ENCODE peak calls at places on chromosomes 4 and X, in six cellular contexts. One of them, this sample, is unnamed.

GRCh38 chrX:110401142-110401541 is 42.5 kb downstream of the RTL9 start:
- DNase-seq in tibial nerve: no peak
- DNase-seq in GM12891: no peak
- DNase-seq in breast epithelium: no peak
- DNase-seq in thyroid gland: no peak
- DNase-seq in HepG2: no peak
- DNase-seq in this sample: no peak

GRCh38 chrX:107619836-107620235 is 8.5 kb upstream of the PRPS1 start:
- DNase-seq in tibial nerve: no peak
- DNase-seq in GM12891: no peak
- DNase-seq in breast epithelium: no peak
- DNase-seq in thyroid gland: no peak
- DNase-seq in HepG2: peak
- DNase-seq in this sample: no peak

GRCh38 chr4:176499518-176499917 is 179.8 kb downstream of the SPCS3 start:
- DNase-seq in tibial nerve: no peak
- DNase-seq in GM12891: no peak
- DNase-seq in breast epithelium: no peak
- DNase-seq in thyroid gland: no peak
- DNase-seq in HepG2: no peak
- DNase-seq in this sample: peak

GRCh38 chrX:95884196-95884595 is 800.4 kb upstream of the DIAPH2 start:
- DNase-seq in tibial nerve: no peak
- DNase-seq in GM12891: no peak
- DNase-seq in breast epithelium: no peak
- DNase-seq in thyroid gland: no peak
- DNase-seq in HepG2: no peak
- DNase-seq in this sample: no peak

GRCh38 chrX:150765237-150765636 is 72.0 kb downstream of the MTMR1 start:
- DNase-seq in tibial nerve: no peak
- DNase-seq in GM12891: no peak
- DNase-seq in breast epithelium: no peak
- DNase-seq in thyroid gland: no peak
- DNase-seq in HepG2: no peak
- DNase-seq in this sample: no peak

GRCh38 chr4:145044341-145044740 is 53.7 kb downstream of the ANAPC10 start:
- DNase-seq in tibial nerve: no peak
- DNase-seq in GM12891: no peak
- DNase-seq in breast epithelium: no peak
- DNase-seq in thyroid gland: no peak
- DNase-seq in HepG2: no peak
- DNase-seq in this sample: no peak

GRCh38 chr4:36316544-36317082 is 35.2 kb downstream of the DTHD1 start:
- DNase-seq in tibial nerve: no peak
- DNase-seq in GM12891: no peak
- DNase-seq in breast epithelium: no peak
- DNase-seq in thyroid gland: no peak
- DNase-seq in HepG2: no peak
- DNase-seq in this sample: peak

GRCh38 chr4:182288534-182288933 is 45.3 kb downstream of the TENM3 start:
- DNase-seq in tibial nerve: no peak
- DNase-seq in GM12891: no peak
- DNase-seq in breast epithelium: no peak
- DNase-seq in thyroid gland: no peak
- DNase-seq in HepG2: no peak
- DNase-seq in this sample: no peak

GRCh38 chr4:154009191-154009590 is 220.3 kb upstream of the SFRP2 start:
- DNase-seq in tibial nerve: no peak
- DNase-seq in GM12891: no peak
- DNase-seq in breast epithelium: no peak
- DNase-seq in thyroid gland: no peak
- DNase-seq in HepG2: no peak
- DNase-seq in this sample: no peak

GRCh38 chrX:123138473-123138872 is 45.6 kb upstream of the GRIA3 start:
- DNase-seq in tibial nerve: no peak
- DNase-seq in GM12891: no peak
- DNase-seq in breast epithelium: no peak
- DNase-seq in thyroid gland: no peak
- DNase-seq in HepG2: no peak
- DNase-seq in this sample: no peak

GRCh38 chr4:53714377-53715140 is 123.3 kb upstream of the LNX1 start:
- DNase-seq in tibial nerve: no peak
- DNase-seq in GM12891: no peak
- DNase-seq in breast epithelium: no peak
- DNase-seq in thyroid gland: no peak
- DNase-seq in HepG2: no peak
- DNase-seq in this sample: no peak

GRCh38 chr4:47217291-47217690 is 185.9 kb downstream of the GABRB1 start:
- DNase-seq in tibial nerve: no peak
- DNase-seq in GM12891: no peak
- DNase-seq in breast epithelium: no peak
- DNase-seq in thyroid gland: no peak
- DNase-seq in HepG2: no peak
- DNase-seq in this sample: no peak

GRCh38 chr4:88230953-88231835 is 53.2 kb downstream of the PPM1K start:
- DNase-seq in tibial nerve: no peak
- DNase-seq in GM12891: no peak
- DNase-seq in breast epithelium: no peak
- DNase-seq in thyroid gland: no peak
- DNase-seq in HepG2: no peak
- DNase-seq in this sample: no peak

GRCh38 chr4:38099908-38100407 is 139.8 kb downstream of the PTTG2 start:
- DNase-seq in tibial nerve: no peak
- DNase-seq in GM12891: no peak
- DNase-seq in breast epithelium: no peak
- DNase-seq in thyroid gland: no peak
- DNase-seq in HepG2: no peak
- DNase-seq in this sample: no peak

GRCh38 chrX:78124304-78124703 is 15.1 kb downstream of the TAF9B start:
- DNase-seq in tibial nerve: no peak
- DNase-seq in GM12891: no peak
- DNase-seq in breast epithelium: no peak
- DNase-seq in thyroid gland: no peak
- DNase-seq in HepG2: no peak
- DNase-seq in this sample: no peak

GRCh38 chr4:39706334-39706733 is 8.4 kb downstream of the UBE2K start:
- DNase-seq in tibial nerve: no peak
- DNase-seq in GM12891: no peak
- DNase-seq in breast epithelium: no peak
- DNase-seq in thyroid gland: peak
- DNase-seq in HepG2: peak
- DNase-seq in this sample: no peak

GRCh38 chrX:134460005-134460860 is at the start of gene HPRT1:
- DNase-seq in tibial nerve: peak
- DNase-seq in GM12891: peak
- DNase-seq in breast epithelium: peak
- DNase-seq in thyroid gland: peak
- DNase-seq in HepG2: peak
- DNase-seq in this sample: peak

GRCh38 chr4:55398966-55399365 is 3.2 kb downstream of the TMEM165 start:
- DNase-seq in tibial nerve: no peak
- DNase-seq in GM12891: no peak
- DNase-seq in breast epithelium: no peak
- DNase-seq in thyroid gland: no peak
- DNase-seq in HepG2: peak
- DNase-seq in this sample: no peak

GRCh38 chr4:52914051-52914605 is 52.0 kb downstream of the RASL11B start:
- DNase-seq in tibial nerve: no peak
- DNase-seq in GM12891: no peak
- DNase-seq in breast epithelium: no peak
- DNase-seq in thyroid gland: no peak
- DNase-seq in HepG2: peak
- DNase-seq in this sample: no peak

GRCh38 chrX:150355898-150356297 is 7.2 kb upstream of the MAMLD1 start:
- DNase-seq in tibial nerve: no peak
- DNase-seq in GM12891: no peak
- DNase-seq in breast epithelium: no peak
- DNase-seq in thyroid gland: no peak
- DNase-seq in HepG2: no peak
- DNase-seq in this sample: no peak

GRCh38 chr4:8649631-8650261 is 57.2 kb downstream of the CPZ start:
- DNase-seq in tibial nerve: no peak
- DNase-seq in GM12891: no peak
- DNase-seq in breast epithelium: no peak
- DNase-seq in thyroid gland: no peak
- DNase-seq in HepG2: no peak
- DNase-seq in this sample: no peak

GRCh38 chrX:151478052-151478451 is 81.0 kb downstream of the VMA21 start:
- DNase-seq in tibial nerve: no peak
- DNase-seq in GM12891: no peak
- DNase-seq in breast epithelium: no peak
- DNase-seq in thyroid gland: no peak
- DNase-seq in HepG2: no peak
- DNase-seq in this sample: no peak

GRCh38 chr4:73867783-73868182 is 1.4 kb upstream of the CXCL1 start:
- DNase-seq in tibial nerve: no peak
- DNase-seq in GM12891: no peak
- DNase-seq in breast epithelium: no peak
- DNase-seq in thyroid gland: no peak
- DNase-seq in HepG2: no peak
- DNase-seq in this sample: no peak

GRCh38 chr4:108336076-108336475 is 167.3 kb upstream of the LEF1 start:
- DNase-seq in tibial nerve: no peak
- DNase-seq in GM12891: no peak
- DNase-seq in breast epithelium: no peak
- DNase-seq in thyroid gland: no peak
- DNase-seq in HepG2: no peak
- DNase-seq in this sample: no peak

GRCh38 chr4:159204566-159204965 is 101.7 kb downstream of the RAPGEF2 start:
- DNase-seq in tibial nerve: no peak
- DNase-seq in GM12891: no peak
- DNase-seq in breast epithelium: no peak
- DNase-seq in thyroid gland: no peak
- DNase-seq in HepG2: no peak
- DNase-seq in this sample: no peak

GRCh38 chr4:153205757-153206156 is 1.5 kb downstream of the TRIM2 start:
- DNase-seq in tibial nerve: no peak
- DNase-seq in GM12891: no peak
- DNase-seq in breast epithelium: no peak
- DNase-seq in thyroid gland: peak
- DNase-seq in HepG2: no peak
- DNase-seq in this sample: peak

GRCh38 chr4:159010100-159010499 is 92.8 kb upstream of the RAPGEF2 start:
- DNase-seq in tibial nerve: no peak
- DNase-seq in GM12891: no peak
- DNase-seq in breast epithelium: no peak
- DNase-seq in thyroid gland: no peak
- DNase-seq in HepG2: no peak
- DNase-seq in this sample: no peak

GRCh38 chrX:125786306-125786705 is 379.8 kb downstream of the DCAF12L2 start:
- DNase-seq in tibial nerve: no peak
- DNase-seq in GM12891: no peak
- DNase-seq in breast epithelium: no peak
- DNase-seq in thyroid gland: no peak
- DNase-seq in HepG2: no peak
- DNase-seq in this sample: no peak

GRCh38 chrX:122868626-122869025 is 315.5 kb upstream of the GRIA3 start:
- DNase-seq in tibial nerve: no peak
- DNase-seq in GM12891: no peak
- DNase-seq in breast epithelium: no peak
- DNase-seq in thyroid gland: no peak
- DNase-seq in HepG2: no peak
- DNase-seq in this sample: no peak

GRCh38 chrX:136725446-136726104 is 55.2 kb downstream of the ARHGEF6 start:
- DNase-seq in tibial nerve: no peak
- DNase-seq in GM12891: no peak
- DNase-seq in breast epithelium: peak
- DNase-seq in thyroid gland: no peak
- DNase-seq in HepG2: no peak
- DNase-seq in this sample: no peak

GRCh38 chr4:181870326-181870725 is 372.9 kb upstream of the TENM3 start:
- DNase-seq in tibial nerve: no peak
- DNase-seq in GM12891: no peak
- DNase-seq in breast epithelium: no peak
- DNase-seq in thyroid gland: no peak
- DNase-seq in HepG2: no peak
- DNase-seq in this sample: no peak

GRCh38 chr4:85607624-85608023 is 132.7 kb downstream of the ARHGAP24 start:
- DNase-seq in tibial nerve: no peak
- DNase-seq in GM12891: no peak
- DNase-seq in breast epithelium: no peak
- DNase-seq in thyroid gland: no peak
- DNase-seq in HepG2: no peak
- DNase-seq in this sample: no peak

DNA sequence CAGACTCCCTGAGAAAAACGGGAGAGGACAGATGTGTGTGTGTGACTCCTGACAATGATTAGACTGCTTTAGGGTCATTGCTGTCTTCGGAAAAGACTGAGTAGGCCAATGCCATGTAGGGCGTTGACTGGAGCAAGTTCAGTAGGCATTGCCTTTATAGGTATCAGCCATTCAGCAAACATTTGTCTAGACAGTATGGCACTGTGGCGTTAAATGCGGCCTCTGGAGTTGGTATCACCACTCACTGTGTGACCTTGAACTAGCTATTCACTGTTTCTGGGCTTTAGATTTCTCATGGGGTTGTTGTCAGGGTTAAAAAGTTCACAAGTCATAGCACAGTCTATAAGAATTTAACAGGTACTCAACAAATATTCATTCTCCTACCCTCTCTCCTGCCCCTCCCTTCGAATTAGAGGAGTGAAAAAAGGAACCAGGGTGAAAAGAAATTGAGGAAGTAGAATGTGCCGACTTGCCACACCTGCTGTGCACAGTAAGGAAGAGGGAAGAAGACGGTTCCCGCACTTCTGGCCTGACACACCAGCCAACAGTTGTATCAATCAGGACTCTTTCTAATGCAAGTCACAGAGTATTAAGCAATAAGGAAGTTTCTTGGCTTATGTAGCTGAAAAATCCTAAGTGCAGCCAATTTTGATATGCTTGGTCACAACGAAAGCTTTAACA is 83.2 kb upstream of the PLAC8 start:
- DNase-seq in tibial nerve: no peak
- DNase-seq in GM12891: no peak
- DNase-seq in breast epithelium: no peak
- DNase-seq in thyroid gland: no peak
- DNase-seq in HepG2: peak
- DNase-seq in this sample: no peak
- TF ChIP-seq POLR2A in tibial nerve: no peak
- TF ChIP-seq POLR2A in GM12891: no peak
- TF ChIP-seq POLR2A in breast epithelium: no peak
- TF ChIP-seq POLR2A in thyroid gland: no peak
- TF ChIP-seq POLR2A in HepG2: no peak
- TF ChIP-seq POLR2A in this sample: no peak

GRCh38 chr4:139559095-139559490 is 3.1 kb upstream of the SETD7 start:
- DNase-seq in tibial nerve: no peak
- DNase-seq in GM12891: no peak
- DNase-seq in breast epithelium: no peak
- DNase-seq in thyroid gland: no peak
- DNase-seq in HepG2: no peak
- DNase-seq in this sample: no peak
- TF ChIP-seq POLR2A in tibial nerve: no peak
- TF ChIP-seq POLR2A in GM12891: no peak
- TF ChIP-seq POLR2A in breast epithelium: no peak
- TF ChIP-seq POLR2A in thyroid gland: no peak
- TF ChIP-seq POLR2A in HepG2: no peak
- TF ChIP-seq POLR2A in this sample: no peak

GRCh38 chrX:102599084-102599949 is at the start of gene ARMCX5:
- DNase-seq in tibial nerve: peak
- DNase-seq in GM12891: peak
- DNase-seq in breast epithelium: peak
- DNase-seq in thyroid gland: peak
- DNase-seq in HepG2: peak
- DNase-seq in this sample: peak
- TF ChIP-seq POLR2A in tibial nerve: peak
- TF ChIP-seq POLR2A in GM12891: peak
- TF ChIP-seq POLR2A in breast epithelium: peak
- TF ChIP-seq POLR2A in thyroid gland: peak
- TF ChIP-seq POLR2A in HepG2: peak
- TF ChIP-seq POLR2A in this sample: peak

GRCh38 chrX:132217203-132218073 is 1.8 kb downstream of the RAP2C start:
- DNase-seq in tibial nerve: peak
- DNase-seq in GM12891: peak
- DNase-seq in breast epithelium: peak
- DNase-seq in thyroid gland: peak
- DNase-seq in HepG2: peak
- DNase-seq in this sample: peak
- TF ChIP-seq POLR2A in tibial nerve: no peak
- TF ChIP-seq POLR2A in GM12891: peak
- TF ChIP-seq POLR2A in breast epithelium: no peak
- TF ChIP-seq POLR2A in thyroid gland: peak
- TF ChIP-seq POLR2A in HepG2: no peak
- TF ChIP-seq POLR2A in this sample: peak